ENCODE peak calls at places on chromosomes 11 and 22, in six cellular contexts. One of them, this sample, is unnamed.

GRCh38 chr11:76661835-76662434 is 8.6 kb downstream of the LRRC32 start:
- DNase-seq in suprapubic skin: peak
- DNase-seq in adrenal gland: no peak
- DNase-seq in stomach: no peak
- DNase-seq in ovary: no peak
- DNase-seq in colonic mucosa: no peak
- DNase-seq in this sample: no peak

GRCh38 chr11:115695677-115696451 is 191.6 kb upstream of the CADM1 start:
- DNase-seq in ovary: no peak
- DNase-seq in suprapubic skin: no peak
- DNase-seq in colonic mucosa: no peak
- DNase-seq in adrenal gland: no peak
- DNase-seq in stomach: no peak
- DNase-seq in this sample: peak

GRCh38 chr11:66359662-66360087 is 11.9 kb downstream of the SLC29A2 start:
- DNase-seq in suprapubic skin: no peak
- DNase-seq in colonic mucosa: no peak
- DNase-seq in adrenal gland: no peak
- DNase-seq in stomach: no peak
- DNase-seq in ovary: no peak
- DNase-seq in this sample: no peak

GRCh38 chr11:102306048-102306575 is 11.2 kb upstream of the BIRC3 start:
- DNase-seq in adrenal gland: no peak
- DNase-seq in ovary: no peak
- DNase-seq in stomach: peak
- DNase-seq in colonic mucosa: peak
- DNase-seq in suprapubic skin: no peak
- DNase-seq in this sample: no peak

GRCh38 chr11:130115218-130115617 is 44.4 kb upstream of the ST14 start:
- DNase-seq in colonic mucosa: no peak
- DNase-seq in suprapubic skin: no peak
- DNase-seq in stomach: no peak
- DNase-seq in adrenal gland: no peak
- DNase-seq in ovary: no peak
- DNase-seq in this sample: no peak

GRCh38 chr11:44949160-44950035 is 1.3 kb downstream of the TP53I11 start:
- DNase-seq in ovary: peak
- DNase-seq in adrenal gland: no peak
- DNase-seq in stomach: no peak
- DNase-seq in suprapubic skin: no peak
- DNase-seq in colonic mucosa: peak
- DNase-seq in this sample: peak

GRCh38 chr11:105553015-105553414 is 56.9 kb upstream of the GRIA4 start:
- DNase-seq in stomach: no peak
- DNase-seq in ovary: no peak
- DNase-seq in adrenal gland: no peak
- DNase-seq in colonic mucosa: no peak
- DNase-seq in suprapubic skin: no peak
- DNase-seq in this sample: no peak

GRCh38 chr11:113730887-113731726 is 25.0 kb upstream of the TMPRSS5 start:
- DNase-seq in ovary: peak
- DNase-seq in stomach: peak
- DNase-seq in colonic mucosa: peak
- DNase-seq in suprapubic skin: no peak
- DNase-seq in adrenal gland: peak
- DNase-seq in this sample: peak

GRCh38 chr11:680476-680875 is 14.5 kb downstream of the DEAF1 start:
- DNase-seq in ovary: no peak
- DNase-seq in colonic mucosa: no peak
- DNase-seq in stomach: no peak
- DNase-seq in suprapubic skin: no peak
- DNase-seq in adrenal gland: peak
- DNase-seq in this sample: no peak

GRCh38 chr22:48101704-48102103 is 1339.3 kb downstream of the TBC1D22A start:
- DNase-seq in suprapubic skin: peak
- DNase-seq in colonic mucosa: no peak
- DNase-seq in adrenal gland: no peak
- DNase-seq in stomach: peak
- DNase-seq in ovary: no peak
- DNase-seq in this sample: no peak

GRCh38 chr11:35352107-35352888 is 67.1 kb downstream of the SLC1A2 start:
- DNase-seq in stomach: peak
- DNase-seq in adrenal gland: no peak
- DNase-seq in colonic mucosa: no peak
- DNase-seq in suprapubic skin: no peak
- DNase-seq in ovary: no peak
- DNase-seq in this sample: no peak

GRCh38 chr11:100680070-100680469 is 7.0 kb upstream of the ARHGAP42 start:
- DNase-seq in adrenal gland: no peak
- DNase-seq in suprapubic skin: no peak
- DNase-seq in colonic mucosa: no peak
- DNase-seq in ovary: no peak
- DNase-seq in stomach: no peak
- DNase-seq in this sample: peak

GRCh38 chr11:85809191-85809590 is 1.8 kb downstream of the SYTL2 start:
- DNase-seq in suprapubic skin: no peak
- DNase-seq in adrenal gland: no peak
- DNase-seq in stomach: no peak
- DNase-seq in ovary: no peak
- DNase-seq in colonic mucosa: no peak
- DNase-seq in this sample: peak

GRCh38 chr11:122853971-122854446 is 15.7 kb downstream of the CRTAM start:
- DNase-seq in suprapubic skin: no peak
- DNase-seq in ovary: peak
- DNase-seq in stomach: no peak
- DNase-seq in adrenal gland: peak
- DNase-seq in colonic mucosa: peak
- DNase-seq in this sample: peak

GRCh38 chr22:46453006-46453828 is 84.2 kb downstream of the CELSR1 start:
- DNase-seq in colonic mucosa: no peak
- DNase-seq in ovary: no peak
- DNase-seq in suprapubic skin: no peak
- DNase-seq in adrenal gland: no peak
- DNase-seq in stomach: peak
- DNase-seq in this sample: no peak

GRCh38 chr22:30416403-30416802 is 9.2 kb upstream of the MTFP1 start:
- DNase-seq in suprapubic skin: no peak
- DNase-seq in colonic mucosa: peak
- DNase-seq in ovary: no peak
- DNase-seq in stomach: no peak
- DNase-seq in adrenal gland: no peak
- DNase-seq in this sample: no peak

GRCh38 chr22:24727218-24727851 is 47.2 kb downstream of the PIWIL3 start:
- DNase-seq in ovary: no peak
- DNase-seq in suprapubic skin: no peak
- DNase-seq in colonic mucosa: peak
- DNase-seq in adrenal gland: no peak
- DNase-seq in stomach: peak
- DNase-seq in this sample: no peak

GRCh38 chr11:30788849-30789248 is 202.7 kb upstream of the MPPED2 start:
- DNase-seq in ovary: no peak
- DNase-seq in colonic mucosa: no peak
- DNase-seq in suprapubic skin: no peak
- DNase-seq in stomach: no peak
- DNase-seq in adrenal gland: no peak
- DNase-seq in this sample: no peak

GRCh38 chr11:46855167-46855566 is 9.1 kb upstream of the CKAP5 start:
- DNase-seq in colonic mucosa: no peak
- DNase-seq in stomach: no peak
- DNase-seq in adrenal gland: no peak
- DNase-seq in ovary: no peak
- DNase-seq in suprapubic skin: no peak
- DNase-seq in this sample: no peak

GRCh38 chr11:24697722-24698121 is 200.9 kb downstream of the LUZP2 start:
- DNase-seq in adrenal gland: no peak
- DNase-seq in suprapubic skin: no peak
- DNase-seq in ovary: no peak
- DNase-seq in stomach: no peak
- DNase-seq in colonic mucosa: no peak
- DNase-seq in this sample: no peak

GRCh38 chr11:115042002-115042401 is 363.7 kb downstream of the NXPE2 start:
- DNase-seq in ovary: no peak
- DNase-seq in adrenal gland: no peak
- DNase-seq in colonic mucosa: no peak
- DNase-seq in suprapubic skin: no peak
- DNase-seq in stomach: no peak
- DNase-seq in this sample: no peak

GRCh38 chr22:32475428-32476010 is 908 bp downstream of the FBXO7 start:
- DNase-seq in ovary: peak
- DNase-seq in colonic mucosa: peak
- DNase-seq in stomach: peak
- DNase-seq in suprapubic skin: no peak
- DNase-seq in adrenal gland: peak
- DNase-seq in this sample: no peak

GRCh38 chr11:16992846-16993245 is 21.4 kb downstream of the PLEKHA7 start:
- DNase-seq in colonic mucosa: no peak
- DNase-seq in adrenal gland: no peak
- DNase-seq in suprapubic skin: no peak
- DNase-seq in stomach: no peak
- DNase-seq in ovary: no peak
- DNase-seq in this sample: no peak
- H3K27ac ChIP-seq in colonic mucosa: peak
- H3K27ac ChIP-seq in adrenal gland: no peak
- H3K27ac ChIP-seq in suprapubic skin: no peak
- H3K27ac ChIP-seq in stomach: no peak
- H3K27ac ChIP-seq in ovary: no peak
- H3K27ac ChIP-seq in this sample: no peak

GRCh38 chr11:68673991-68674390 is 10.4 kb upstream of the GAL start:
- DNase-seq in ovary: no peak
- DNase-seq in stomach: no peak
- DNase-seq in suprapubic skin: no peak
- DNase-seq in colonic mucosa: no peak
- DNase-seq in adrenal gland: no peak
- DNase-seq in this sample: no peak

GRCh38 chr11:68678031-68678441 is 6.3 kb upstream of the GAL start:
- DNase-seq in adrenal gland: no peak
- DNase-seq in ovary: no peak
- DNase-seq in suprapubic skin: no peak
- DNase-seq in colonic mucosa: no peak
- DNase-seq in stomach: no peak
- DNase-seq in this sample: no peak

GRCh38 chr11:68674461-68674860 is 9.9 kb upstream of the GAL start:
- DNase-seq in adrenal gland: no peak
- DNase-seq in ovary: no peak
- DNase-seq in suprapubic skin: no peak
- DNase-seq in stomach: no peak
- DNase-seq in colonic mucosa: no peak
- DNase-seq in this sample: no peak

GRCh38 chr11:68680541-68681231 is 3.7 kb upstream of the GAL start:
- DNase-seq in ovary: no peak
- DNase-seq in colonic mucosa: no peak
- DNase-seq in adrenal gland: no peak
- DNase-seq in stomach: no peak
- DNase-seq in suprapubic skin: no peak
- DNase-seq in this sample: no peak

DNA sequence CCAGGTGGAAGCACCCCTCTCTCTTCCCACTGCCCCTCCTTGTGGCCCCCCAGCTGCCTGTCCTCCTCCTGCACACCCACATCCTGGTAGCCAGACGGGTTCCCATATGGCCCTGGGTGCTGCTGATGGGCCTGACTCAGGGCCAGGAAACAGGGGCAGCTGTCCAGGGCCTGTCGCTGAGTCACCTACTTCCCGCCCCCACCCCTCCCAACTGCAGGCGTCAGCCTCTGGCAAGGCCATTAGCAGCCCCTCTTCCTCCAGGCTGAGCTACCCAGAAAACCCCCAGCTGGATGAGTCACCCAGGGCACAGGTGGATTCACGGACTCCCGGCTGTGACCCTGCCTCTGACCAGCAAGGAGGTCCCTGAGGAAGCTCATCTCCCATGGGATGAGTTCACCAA is 6.9 kb upstream of the GAL start:
- DNase-seq in colonic mucosa: no peak
- DNase-seq in ovary: no peak
- DNase-seq in stomach: no peak
- DNase-seq in suprapubic skin: no peak
- DNase-seq in adrenal gland: peak
- DNase-seq in this sample: peak
- TF ChIP-seq CTCF in colonic mucosa: no peak
- TF ChIP-seq CTCF in ovary: no peak
- TF ChIP-seq CTCF in stomach: no peak
- TF ChIP-seq CTCF in suprapubic skin: no peak
- TF ChIP-seq CTCF in adrenal gland: no peak
- TF ChIP-seq CTCF in this sample: no peak

DNA sequence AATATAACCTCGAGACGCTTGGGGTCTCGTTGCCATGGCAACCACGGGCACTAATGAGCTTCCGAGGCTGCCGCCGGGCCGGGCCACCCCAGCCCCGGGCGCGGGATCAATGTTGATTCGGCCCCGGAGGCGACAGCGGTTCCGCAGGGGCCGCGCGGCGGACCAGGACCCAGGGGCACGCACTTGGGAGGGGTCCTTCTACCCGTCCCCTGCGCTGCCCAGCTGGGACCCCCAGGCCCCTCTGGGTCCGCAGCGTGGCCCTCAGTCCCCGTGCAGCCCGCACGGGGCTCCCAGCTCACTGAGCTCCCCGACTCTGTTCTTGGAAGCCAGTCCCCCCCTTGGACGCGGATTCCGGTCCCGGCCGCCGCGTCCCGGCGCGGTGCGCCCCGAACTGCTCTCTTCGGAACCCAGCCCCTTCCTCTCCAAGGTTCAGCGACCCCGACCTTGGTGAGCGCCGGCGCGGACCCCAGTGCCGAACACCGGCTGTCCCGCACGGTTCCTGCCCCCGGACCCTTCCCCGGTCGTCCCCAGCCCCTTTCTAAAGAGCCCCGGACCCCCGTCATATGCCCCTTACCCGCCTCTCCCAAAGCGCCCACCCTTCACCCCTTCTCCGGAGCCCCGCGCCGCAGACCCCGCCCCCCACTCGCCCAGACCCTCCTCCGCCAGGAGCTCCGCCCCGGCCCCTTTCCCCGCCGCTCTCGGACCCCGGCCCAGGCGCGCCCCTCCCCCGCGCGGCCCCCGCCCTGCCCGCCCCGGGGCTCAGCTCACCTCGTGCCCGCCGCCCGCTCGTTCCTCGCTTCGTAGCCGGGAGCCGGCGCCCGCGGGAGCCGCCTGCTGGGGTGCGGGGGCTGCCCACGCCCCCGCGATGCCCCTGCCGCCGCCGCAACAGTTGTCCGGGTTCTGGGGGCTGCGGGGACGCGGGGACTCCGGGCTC is 18.2 kb upstream of the SHISAL1 start:
- DNase-seq in ovary: no peak
- DNase-seq in suprapubic skin: no peak
- DNase-seq in colonic mucosa: no peak
- DNase-seq in stomach: no peak
- DNase-seq in adrenal gland: no peak
- DNase-seq in this sample: no peak
- H3K4me3 ChIP-seq in ovary: peak
- H3K4me3 ChIP-seq in suprapubic skin: peak
- H3K4me3 ChIP-seq in colonic mucosa: peak
- H3K4me3 ChIP-seq in stomach: peak
- H3K4me3 ChIP-seq in adrenal gland: no peak
- H3K4me3 ChIP-seq in this sample: no peak

DNA sequence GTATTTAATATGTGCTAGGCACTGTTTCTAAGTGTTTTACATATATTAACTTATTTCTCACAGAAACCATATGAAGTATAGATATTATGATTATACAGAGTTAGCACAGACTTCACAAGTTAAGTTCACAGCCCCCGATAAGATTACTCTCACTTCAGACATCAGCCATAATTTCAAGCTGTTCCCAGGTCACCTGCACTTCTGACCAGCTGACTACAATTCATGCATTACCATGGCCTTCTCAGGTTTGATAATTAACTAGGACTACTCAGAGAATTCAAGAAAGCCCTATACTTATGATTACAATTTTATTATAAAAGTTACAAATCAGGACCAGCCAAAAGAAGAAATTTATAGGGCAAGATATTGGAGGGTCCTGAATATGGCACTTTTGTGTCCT is 68.2 kb upstream of the RRM1 start:
- DNase-seq in ovary: no peak
- DNase-seq in suprapubic skin: no peak
- DNase-seq in colonic mucosa: no peak
- DNase-seq in adrenal gland: no peak
- DNase-seq in stomach: no peak
- DNase-seq in this sample: no peak
- H3K27ac ChIP-seq in ovary: peak
- H3K27ac ChIP-seq in suprapubic skin: peak
- H3K27ac ChIP-seq in colonic mucosa: no peak
- H3K27ac ChIP-seq in adrenal gland: no peak
- H3K27ac ChIP-seq in stomach: no peak
- H3K27ac ChIP-seq in this sample: no peak